ENCODE peak calls at places on chromosomes 5 and 9, in four cellular contexts. P is heart right ventricle; Z is CD8-positive, alpha-beta T cell; E is mesendoderm. G is an unnamed sample.

GRCh38 chr5:9196403-9197224 is 349.3 kb downstream of the SEMA5A start:
- DNase-seq in P (no peak), Z (no peak), E (peak; percentile 75), G (no peak)

GRCh38 chr9:134029248-134030226 is 4.3 kb downstream of the BRD3OS start:
- DNase-seq in P (no peak), Z (no peak), E (no peak), G (no peak)

GRCh38 chr5:161007879-161008278 is 155.9 kb upstream of the ATP10B start:
- DNase-seq in P (no peak), Z (no peak), E (no peak), G (no peak)

GRCh38 chr5:1008451-1009358 is at the start of gene NKD2:
- DNase-seq in P (peak; percentile 57), Z (no peak), E (peak; percentile 37), G (no peak)

GRCh38 chr5:78908173-78908901 is 76.8 kb downstream of the ARSB start:
- DNase-seq in P (peak; percentile 60), Z (no peak), E (peak; percentile 90), G (no peak)

GRCh38 chr9:72753261-72753893 is 199.5 kb downstream of the ALDH1A1 start:
- DNase-seq in P (no peak), Z (no peak), E (no peak), G (peak; percentile 1)

GRCh38 chr5:862367-863243 is 11.8 kb upstream of the ZDHHC11 start:
- DNase-seq in P (peak; percentile 8), Z (no peak), E (no peak), G (no peak)

GRCh38 chr9:125845271-125845808 is 98.2 kb downstream of the PBX3 start:
- DNase-seq in P (no peak), Z (no peak), E (no peak), G (no peak)

GRCh38 chr5:157388148-157388547 is 71.9 kb upstream of the NIPAL4 start:
- DNase-seq in P (no peak), Z (no peak), E (no peak), G (no peak)
- H3K27ac ChIP-seq in P (peak overlapping the region; percentile 77), Z (no peak overlapping the region), E (no peak overlapping the region), G (no peak overlapping the region)

GRCh38 chr5:76729373-76730290 is 13.7 kb downstream of the F2R start:
- DNase-seq in P (no peak), Z (no peak), E (no peak), G (no peak)

GRCh38 chr5:76732405-76733048 is 16.6 kb downstream of the F2R start:
- DNase-seq in P (no peak), Z (no peak), E (no peak), G (no peak)

GRCh38 chr5:76724871-76725270 is 8.9 kb downstream of the F2R start:
- DNase-seq in P (no peak), Z (no peak), E (peak; percentile 20), G (no peak)

GRCh38 chr5:76733049-76733417 is 17.1 kb downstream of the F2R start:
- DNase-seq in P (no peak), Z (no peak), E (no peak), G (no peak)

GRCh38 chr5:76728965-76729364 is 13.0 kb downstream of the F2R start:
- DNase-seq in P (no peak), Z (no peak), E (no peak), G (no peak)
- H3K27ac ChIP-seq in P (no peak overlapping the region), Z (no peak overlapping the region), E (no peak overlapping the region), G (no peak overlapping the region)

GRCh38 chr9:6106576-6107339 is 91.3 kb upstream of the RANBP6 start:
- DNase-seq in P (no peak), Z (no peak), E (peak; percentile 78), G (peak; percentile 18)

GRCh38 chr9:6109986-6110385 is 94.6 kb upstream of the RANBP6 start:
- DNase-seq in P (no peak), Z (no peak), E (no peak), G (no peak)

GRCh38 chr9:6109571-6109970 is 94.1 kb upstream of the RANBP6 start:
- DNase-seq in P (no peak), Z (no peak), E (no peak), G (no peak)

GRCh38 chr9:6105738-6106137 is 90.3 kb upstream of the RANBP6 start:
- DNase-seq in P (no peak), Z (no peak), E (no peak), G (no peak)
- H3K27ac ChIP-seq in P (no peak overlapping the region), Z (no peak overlapping the region), E (no peak overlapping the region), G (no peak overlapping the region)

GRCh38 chr5:178206166-178207101 is 2.1 kb downstream of the HNRNPAB start:
- DNase-seq in P (no peak), Z (no peak), E (peak; percentile 70), G (no peak)
- H3K27ac ChIP-seq in P (no peak overlapping the region), Z (no peak overlapping the region), E (no peak overlapping the region), G (no peak overlapping the region)

GRCh38 chr5:173757279-173757678 is 130.9 kb upstream of the CPEB4 start:
- DNase-seq in P (no peak), Z (no peak), E (no peak), G (no peak)
- H3K27ac ChIP-seq in P (no peak overlapping the region), Z (no peak overlapping the region), E (no peak overlapping the region), G (no peak overlapping the region)

GRCh38 chr9:95317119-95317892 is at the start of gene FANCC:
- DNase-seq in P (peak; percentile 95), Z (peak; percentile 71), E (peak; percentile 98), G (peak; percentile 69)

GRCh38 chr9:95317893-95318211 is 343 bp upstream of the FANCC start:
- DNase-seq in P (no peak), Z (no peak), E (no peak), G (no peak)

GRCh38 chr9:95315108-95315746 is 2.3 kb downstream of the FANCC start:
- DNase-seq in P (no peak), Z (no peak), E (no peak), G (no peak)

GRCh38 chr9:95316794-95317118 is 753 bp downstream of the FANCC start:
- DNase-seq in P (peak; percentile 68), Z (no peak), E (peak; percentile 95), G (no peak)

GRCh38 chr9:95316274-95316673 is 1.2 kb downstream of the FANCC start:
- DNase-seq in P (no peak), Z (no peak), E (no peak), G (no peak)
- H3K27ac ChIP-seq in P (no peak overlapping the region), Z (no peak overlapping the region), E (peak overlapping the region; percentile 91), G (peak overlapping the region; percentile 80)

GRCh38 chr9:81844131-81844567 is 84.1 kb upstream of the SPATA31D4 start:
- DNase-seq in P (no peak), Z (no peak), E (no peak), G (peak; percentile 58)
- H3K27ac ChIP-seq in P (no peak overlapping the region), Z (no peak overlapping the region), E (no peak overlapping the region), G (peak overlapping the region; percentile 36)

DNA sequence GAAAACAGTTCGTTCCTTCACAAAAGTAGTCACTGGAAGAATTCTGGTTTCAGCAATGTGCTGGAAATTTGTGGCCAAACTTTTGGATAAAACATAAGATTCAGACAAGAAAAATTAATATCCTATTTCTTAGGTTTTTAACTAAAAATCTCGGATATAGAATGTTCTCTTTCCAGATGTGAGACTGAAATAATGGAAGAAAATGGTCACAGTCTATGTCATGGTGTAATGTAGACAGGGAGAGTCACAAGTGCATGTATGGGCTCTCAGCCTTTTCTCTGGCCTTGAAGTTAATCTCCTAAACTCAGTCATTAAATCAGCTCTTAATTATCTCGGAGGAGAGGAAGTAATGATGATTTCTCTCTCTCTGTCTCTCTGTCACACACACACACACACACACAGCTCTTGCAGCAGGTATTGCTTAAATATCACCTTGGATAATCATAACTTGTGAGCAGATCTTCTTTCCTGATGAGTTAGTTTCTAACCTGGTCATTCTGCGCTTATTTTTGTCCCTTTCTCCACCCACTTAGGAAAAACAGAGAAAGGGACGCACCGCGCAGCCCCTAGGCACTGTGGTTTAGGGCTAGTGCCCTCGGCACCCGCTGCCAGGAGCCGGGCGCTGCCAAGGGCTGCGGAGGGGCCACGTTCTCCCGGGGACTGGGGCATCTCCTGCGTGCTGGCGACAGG is 672 bp upstream of the ITGA2 start:
- DNase-seq in P (no peak), Z (no peak), E (no peak), G (no peak)
- H3K27ac ChIP-seq in P (no peak overlapping the region), Z (no peak overlapping the region), E (no peak overlapping the region), G (peak overlapping the region; percentile 83)

G was measured in caudate nucleus.